ENCODE peak calls at places on chromosomes 2 and 18, in four cellular contexts. One of them, this sample, is unnamed.

GRCh38 chr2:216215991-216216390 is 106.8 kb downstream of the XRCC5 start:
- DNase-seq in A549: peak
- DNase-seq in hepatocyte: peak
- DNase-seq in upper lobe of right lung: no peak
- DNase-seq in this sample: peak

GRCh38 chr2:86793752-86794151 is 3.0 kb upstream of the CD8A start:
- DNase-seq in A549: no peak
- DNase-seq in hepatocyte: no peak
- DNase-seq in upper lobe of right lung: no peak
- DNase-seq in this sample: no peak

GRCh38 chr2:67825476-67825875 is 237.3 kb downstream of the C1D start:
- DNase-seq in A549: no peak
- DNase-seq in hepatocyte: no peak
- DNase-seq in upper lobe of right lung: no peak
- DNase-seq in this sample: peak

GRCh38 chr2:145114726-145115125 is 594.8 kb upstream of the ZEB2 start:
- DNase-seq in A549: no peak
- DNase-seq in hepatocyte: no peak
- DNase-seq in upper lobe of right lung: no peak
- DNase-seq in this sample: peak

GRCh38 chr2:5697554-5697953 is 5.4 kb downstream of the SOX11 start:
- DNase-seq in A549: no peak
- DNase-seq in hepatocyte: no peak
- DNase-seq in upper lobe of right lung: no peak
- DNase-seq in this sample: no peak

GRCh38 chr2:64263315-64263714 is 119.1 kb upstream of the PELI1 start:
- DNase-seq in A549: no peak
- DNase-seq in hepatocyte: peak
- DNase-seq in upper lobe of right lung: no peak
- DNase-seq in this sample: peak

GRCh38 chr2:35708411-35708810 is 647.2 kb upstream of the CRIM1 start:
- DNase-seq in A549: no peak
- DNase-seq in hepatocyte: no peak
- DNase-seq in upper lobe of right lung: no peak
- DNase-seq in this sample: no peak

GRCh38 chr2:205405194-205405593 is 277.1 kb upstream of the NRP2 start:
- DNase-seq in A549: no peak
- DNase-seq in hepatocyte: no peak
- DNase-seq in upper lobe of right lung: no peak
- DNase-seq in this sample: peak

GRCh38 chr2:72325592-72326422 is 178.1 kb upstream of the CYP26B1 start:
- DNase-seq in A549: peak
- DNase-seq in hepatocyte: peak
- DNase-seq in upper lobe of right lung: no peak
- DNase-seq in this sample: peak

GRCh38 chr18:63427566-63427965 is 5.3 kb upstream of the VPS4B start:
- DNase-seq in A549: no peak
- DNase-seq in hepatocyte: peak
- DNase-seq in upper lobe of right lung: no peak
- DNase-seq in this sample: no peak

GRCh38 chr18:63422862-63423304 is 607 bp upstream of the VPS4B start:
- DNase-seq in A549: peak
- DNase-seq in hepatocyte: peak
- DNase-seq in upper lobe of right lung: no peak
- DNase-seq in this sample: no peak

GRCh38 chr18:63421514-63421913 is 762 bp downstream of the VPS4B start:
- DNase-seq in A549: no peak
- DNase-seq in hepatocyte: no peak
- DNase-seq in upper lobe of right lung: no peak
- DNase-seq in this sample: peak

DNA sequence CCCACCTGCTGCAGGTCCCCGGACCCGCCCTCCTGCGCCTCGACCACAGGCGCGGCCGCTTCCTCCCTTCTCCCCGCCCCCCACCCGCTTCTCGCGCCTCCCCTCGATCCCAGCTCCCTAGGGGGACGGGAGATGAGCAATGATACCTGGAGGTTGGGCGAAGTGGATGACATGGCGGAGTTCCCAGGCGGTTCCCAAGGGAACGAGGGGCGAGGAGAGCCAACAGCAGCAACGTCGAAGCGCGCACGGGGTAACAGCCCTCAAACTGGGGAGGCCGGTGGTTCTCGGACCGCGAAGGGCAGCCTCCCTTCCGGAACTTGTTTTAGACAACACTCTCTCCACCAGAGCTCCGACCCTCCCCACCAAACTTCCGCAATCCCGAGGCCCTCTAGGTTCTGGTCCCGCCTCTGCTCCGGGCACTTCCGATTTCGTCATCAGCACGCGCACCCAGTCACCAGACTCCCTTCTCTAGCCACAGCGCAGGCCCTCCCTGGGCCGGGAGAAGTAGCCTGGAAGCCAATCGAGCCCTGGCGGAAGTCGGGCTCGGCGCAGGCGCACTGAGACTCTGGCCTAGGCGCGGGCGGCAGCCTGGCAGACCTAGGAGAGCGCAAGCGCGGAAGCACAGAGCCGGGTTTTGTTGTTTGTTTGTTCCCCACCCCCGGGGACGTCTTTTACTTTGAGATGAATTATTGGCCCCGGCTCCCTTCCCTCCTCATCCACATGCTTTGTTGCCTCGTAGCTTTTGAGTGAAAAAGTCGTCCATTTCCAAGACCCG is at the start of gene VPS4B:
- DNase-seq in A549: peak
- DNase-seq in hepatocyte: peak
- DNase-seq in upper lobe of right lung: peak
- DNase-seq in this sample: peak
- TF ChIP-seq CTCF in A549: no peak
- TF ChIP-seq CTCF in hepatocyte: no peak
- TF ChIP-seq CTCF in upper lobe of right lung: no peak
- TF ChIP-seq CTCF in this sample: no peak

DNA sequence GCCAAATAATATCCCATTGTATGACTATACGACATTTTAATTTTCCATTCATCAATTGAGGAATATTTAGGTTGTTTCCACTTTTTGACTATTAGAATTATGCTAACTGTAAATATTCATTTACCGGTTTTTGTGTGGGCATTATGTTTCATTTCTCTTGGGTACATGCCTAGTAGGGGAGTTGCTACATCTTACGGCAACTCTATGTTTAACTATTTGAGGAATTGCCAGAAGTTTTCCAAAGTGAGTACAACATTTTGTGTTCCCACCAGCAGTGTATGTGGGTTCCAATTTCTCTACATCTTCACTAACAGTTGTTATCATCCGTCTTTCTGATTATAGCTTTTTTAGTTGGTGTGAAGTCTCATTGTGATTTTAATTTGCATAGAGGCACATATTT is 1.6 kb upstream of the KDSR start:
- DNase-seq in A549: no peak
- DNase-seq in hepatocyte: no peak
- DNase-seq in upper lobe of right lung: no peak
- DNase-seq in this sample: peak
- H3K4me3 ChIP-seq in A549: peak
- H3K4me3 ChIP-seq in hepatocyte: no peak
- H3K4me3 ChIP-seq in upper lobe of right lung: peak
- H3K4me3 ChIP-seq in this sample: no peak

GRCh38 chr2:114729025-114729424 is 286.6 kb downstream of the DPP10 start:
- DNase-seq in A549: no peak
- DNase-seq in hepatocyte: peak
- DNase-seq in upper lobe of right lung: no peak
- DNase-seq in this sample: no peak
- TF ChIP-seq CTCF in A549: peak
- TF ChIP-seq CTCF in hepatocyte: peak
- TF ChIP-seq CTCF in upper lobe of right lung: peak
- TF ChIP-seq CTCF in this sample: no peak

GRCh38 chr2:236536727-236537398 is 32.8 kb upstream of the ACKR3 start:
- DNase-seq in A549: no peak
- DNase-seq in hepatocyte: no peak
- DNase-seq in upper lobe of right lung: no peak
- DNase-seq in this sample: no peak
- H3K4me3 ChIP-seq in A549: no peak
- H3K4me3 ChIP-seq in hepatocyte: no peak
- H3K4me3 ChIP-seq in upper lobe of right lung: no peak
- H3K4me3 ChIP-seq in this sample: no peak

DNA sequence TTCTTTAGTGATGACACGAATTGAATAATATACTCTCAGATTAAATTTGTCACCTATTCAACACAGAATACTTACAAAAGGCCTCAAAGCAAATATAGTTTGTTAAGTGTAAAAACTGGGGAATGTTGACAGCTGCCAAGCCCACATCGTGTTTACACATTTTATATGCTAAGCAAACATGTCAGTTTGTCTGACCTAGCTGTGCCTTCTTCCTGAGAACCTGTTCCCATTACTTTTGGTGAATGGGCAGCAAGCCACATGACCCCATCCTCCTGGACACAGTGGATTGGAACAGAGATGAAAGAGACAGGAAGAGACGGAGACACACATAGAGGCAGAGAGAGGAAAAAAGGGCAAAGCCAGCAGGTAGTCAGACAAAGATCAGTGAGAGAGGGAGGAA is 22.9 kb upstream of the CUL3 start:
- DNase-seq in A549: no peak
- DNase-seq in hepatocyte: no peak
- DNase-seq in upper lobe of right lung: no peak
- DNase-seq in this sample: no peak
- TF ChIP-seq CTCF in A549: no peak
- TF ChIP-seq CTCF in hepatocyte: no peak
- TF ChIP-seq CTCF in upper lobe of right lung: no peak
- TF ChIP-seq CTCF in this sample: no peak

GRCh38 chr18:79956276-79956675 is 4.8 kb upstream of the SLC66A2 start:
- DNase-seq in A549: no peak
- DNase-seq in hepatocyte: no peak
- DNase-seq in upper lobe of right lung: no peak
- DNase-seq in this sample: no peak
- H3K4me3 ChIP-seq in A549: no peak
- H3K4me3 ChIP-seq in hepatocyte: no peak
- H3K4me3 ChIP-seq in upper lobe of right lung: no peak
- H3K4me3 ChIP-seq in this sample: no peak

DNA sequence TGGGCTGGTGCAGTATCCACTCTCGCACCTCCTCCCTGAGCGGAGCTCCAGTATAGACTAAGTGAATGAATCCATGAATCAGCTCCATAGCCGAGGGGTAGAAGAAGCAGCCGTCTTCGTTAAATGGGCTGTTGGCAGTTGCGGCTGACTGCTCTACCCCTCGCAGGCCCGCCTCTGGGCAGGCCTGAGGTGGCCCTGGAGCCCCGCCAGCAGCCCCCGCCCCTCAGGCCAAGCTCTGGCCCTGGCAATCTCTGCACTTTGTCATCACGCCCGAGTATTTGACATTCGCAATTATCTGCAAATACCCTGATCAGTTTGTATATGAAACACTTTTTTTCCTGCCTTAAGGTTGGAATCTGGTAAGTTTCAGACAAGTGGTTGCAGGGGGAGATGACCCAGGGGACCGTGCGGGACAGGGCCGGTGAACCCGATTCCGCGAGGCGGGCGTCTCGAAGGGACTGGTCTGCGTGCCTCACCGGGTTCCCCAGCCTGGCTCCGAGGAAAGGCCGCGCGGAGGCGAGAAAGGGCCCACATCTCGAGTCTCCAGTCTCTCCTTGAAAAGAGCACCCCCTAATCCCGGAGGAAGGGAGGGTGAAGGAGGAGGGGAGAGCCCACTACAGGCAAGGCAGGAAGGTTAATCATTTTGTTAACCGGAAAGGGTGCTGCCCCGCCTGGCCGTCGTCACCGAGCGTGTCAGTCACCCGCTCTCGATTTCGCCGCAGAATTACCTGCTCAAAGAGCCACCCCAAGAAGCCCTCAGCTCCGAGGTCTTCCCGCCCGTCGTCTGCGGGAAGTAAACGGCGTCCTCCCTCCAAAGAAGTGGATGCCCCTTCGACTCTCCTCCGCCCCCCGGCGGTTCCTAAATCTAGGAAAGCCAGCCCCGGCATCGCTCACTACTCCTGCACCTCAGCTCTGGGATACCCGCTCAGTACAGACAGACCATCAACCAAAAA is 11.1 kb upstream of the SATB2 start:
- DNase-seq in A549: no peak
- DNase-seq in hepatocyte: peak
- DNase-seq in upper lobe of right lung: no peak
- DNase-seq in this sample: no peak
- TF ChIP-seq CTCF in A549: no peak
- TF ChIP-seq CTCF in hepatocyte: peak
- TF ChIP-seq CTCF in upper lobe of right lung: no peak
- TF ChIP-seq CTCF in this sample: peak

DNA sequence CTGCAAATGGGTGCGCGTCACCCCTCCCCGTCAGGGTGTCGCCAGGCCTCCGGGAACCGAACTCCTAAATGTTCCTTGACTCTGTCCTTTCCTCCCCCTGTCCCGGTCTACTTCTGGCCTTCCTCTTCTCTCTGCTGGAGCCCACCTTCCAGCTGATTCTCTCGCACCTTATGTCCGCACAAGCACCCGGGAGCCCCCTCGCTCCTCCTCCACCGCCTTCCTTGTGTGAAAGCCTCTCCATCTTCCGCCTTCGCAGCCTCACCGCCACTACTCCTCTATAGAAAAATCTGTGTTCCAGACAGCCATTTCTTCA is 627 bp upstream of the KIF3C start:
- DNase-seq in A549: no peak
- DNase-seq in hepatocyte: no peak
- DNase-seq in upper lobe of right lung: no peak
- DNase-seq in this sample: no peak
- H3K4me3 ChIP-seq in A549: peak
- H3K4me3 ChIP-seq in hepatocyte: peak
- H3K4me3 ChIP-seq in upper lobe of right lung: peak
- H3K4me3 ChIP-seq in this sample: peak

DNA sequence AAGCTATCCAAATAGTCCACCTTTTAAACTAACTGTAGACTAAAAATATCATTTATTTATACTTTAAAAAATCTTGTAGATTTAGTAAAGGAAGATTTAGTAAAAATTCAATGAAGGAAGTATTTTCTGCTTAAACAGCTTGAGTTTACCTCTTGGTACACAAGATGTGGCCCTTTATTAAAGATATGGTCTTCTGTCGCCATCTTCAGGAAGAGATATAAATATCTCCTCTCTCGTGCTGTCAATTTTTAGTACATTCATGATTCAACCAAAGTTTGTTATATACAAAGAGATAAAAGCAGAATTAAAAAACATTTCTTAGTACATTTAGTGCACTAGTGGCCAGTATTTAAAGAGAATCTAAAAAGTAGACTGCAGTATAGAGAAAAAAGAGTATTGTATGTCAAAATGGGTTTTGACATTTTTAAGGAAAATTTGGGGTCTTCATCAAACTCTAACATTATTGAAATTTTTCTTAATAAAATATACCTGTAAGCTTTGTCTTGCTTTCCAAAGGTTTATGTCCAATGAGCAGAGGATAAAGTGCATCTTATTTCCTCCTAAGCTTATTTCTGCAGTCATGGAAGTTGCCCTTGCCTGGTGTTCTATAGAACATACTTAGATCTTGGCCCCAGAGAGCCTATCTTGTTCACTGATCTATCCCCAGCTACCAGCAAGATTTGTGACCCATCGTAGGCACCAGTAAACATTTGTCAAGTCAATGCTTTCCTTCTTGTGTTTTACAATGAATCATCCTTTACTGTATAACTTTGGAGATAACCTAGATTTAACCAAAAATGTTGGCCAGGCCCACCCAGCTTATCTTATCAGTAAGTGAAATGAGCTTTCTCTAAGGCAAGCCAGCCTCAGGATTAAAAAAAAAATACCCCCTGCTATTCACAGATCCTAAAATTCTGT is 18.5 kb upstream of the EML6 start:
- DNase-seq in A549: peak
- DNase-seq in hepatocyte: peak
- DNase-seq in upper lobe of right lung: no peak
- DNase-seq in this sample: peak
- TF ChIP-seq CTCF in A549: peak
- TF ChIP-seq CTCF in hepatocyte: peak
- TF ChIP-seq CTCF in upper lobe of right lung: peak
- TF ChIP-seq CTCF in this sample: peak

This sample was measured in cardiac fibroblast.